ENCODE peak calls at places on chromosomes 12 and 14, in four cellular contexts. Q, Y, A and L are unnamed samples.

GRCh38 chr12:57941165-57941894 is at the start of gene ATP23:
- DNase-seq in A (peak), Q (peak), Y (peak), L (peak)

GRCh38 chr12:116561181-116561821 is 2.1 kb downstream of the MAP1LC3B2 start:
- DNase-seq in A (no peak), Y (no peak), Q (no peak), L (no peak)

GRCh38 chr14:93619176-93619793 is 169.0 kb downstream of the PRIMA1 start:
- DNase-seq in A (peak), Y (peak), Q (peak), L (peak)

GRCh38 chr12:13197526-13198141 is 1.1 kb downstream of the EMP1 start:
- DNase-seq in A (no peak), Y (no peak), Q (no peak), L (no peak)

GRCh38 chr14:75982724-75983358 is 1.0 kb upstream of the TGFB3 start:
- DNase-seq in Q (no peak), A (peak), Y (no peak), L (no peak)

GRCh38 chr14:31402764-31403163 is 17.6 kb downstream of the HEATR5A start:
- DNase-seq in Y (no peak), A (no peak), Q (no peak), L (no peak)

GRCh38 chr12:112537710-112538396 is 119.1 kb downstream of the PTPN11 start:
- DNase-seq in Q (no peak), Y (no peak), A (no peak), L (no peak)

GRCh38 chr14:74263181-74263580 is 23.9 kb downstream of the VSX2 start:
- DNase-seq in Y (no peak), A (no peak), Q (no peak), L (no peak)

GRCh38 chr12:118290130-118290529 is 82.6 kb downstream of the TAOK3 start:
- DNase-seq in Q (no peak), Y (no peak), A (no peak), L (no peak)

GRCh38 chr14:81452766-81453165 is 52.6 kb upstream of the STON2 start:
- DNase-seq in Y (no peak), A (no peak), Q (no peak), L (no peak)

GRCh38 chr14:93041002-93041401 is 74.7 kb downstream of the ITPK1 start:
- DNase-seq in A (no peak), Q (no peak), Y (no peak), L (no peak)

DNA sequence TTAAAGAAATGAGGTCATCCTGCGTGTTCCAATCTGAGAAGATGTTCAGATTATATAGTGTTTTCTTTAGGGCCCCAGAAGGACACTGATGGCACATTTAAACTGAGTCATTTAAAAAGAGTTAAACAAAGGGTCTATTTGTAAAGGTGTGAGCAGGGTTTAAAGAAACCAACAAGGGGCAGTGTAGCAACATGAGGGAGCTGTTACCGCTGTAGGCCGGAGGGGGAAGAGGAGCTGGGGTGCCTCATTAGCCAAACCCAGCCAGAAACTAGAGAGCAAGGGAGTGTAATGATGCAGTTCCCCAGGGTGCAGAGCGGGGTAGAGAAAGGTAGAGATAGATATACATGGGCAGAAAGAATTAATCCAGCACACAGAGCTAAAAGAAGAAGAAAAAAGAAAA is 160.4 kb downstream of the TBX5 start:
- DNase-seq in A (no peak), Y (no peak), Q (no peak), L (no peak)
- TF ChIP-seq CTCF in A (no peak), Y (no peak), Q (no peak), L (no peak)

GRCh38 chr12:105369014-105369413 is 38.5 kb downstream of the C12orf75 start:
- DNase-seq in Q (no peak), A (peak), Y (no peak), L (no peak)
- TF ChIP-seq CTCF in Q (no peak), A (no peak), Y (no peak), L (no peak)

DNA sequence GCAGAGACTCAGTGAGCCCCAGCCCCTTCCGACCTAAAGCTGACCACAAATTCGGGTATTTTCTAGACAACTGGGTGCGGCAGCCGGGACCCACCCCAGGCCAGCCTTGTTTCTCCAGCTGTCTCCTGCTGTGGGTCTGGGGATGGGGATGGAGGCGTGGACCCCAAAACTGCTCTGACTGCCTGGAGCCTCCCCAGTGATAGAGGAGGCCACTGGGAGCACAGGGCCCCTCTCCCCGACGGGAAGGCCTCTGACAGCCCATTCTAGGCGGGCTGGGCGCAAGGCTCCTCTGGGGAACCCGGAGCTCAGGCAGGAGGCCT is 38.2 kb upstream of the TDRD9 start:
- DNase-seq in Y (no peak), Q (no peak), A (peak), L (no peak)
- TF ChIP-seq CTCF in Y (no peak), Q (no peak), A (no peak), L (no peak)

GRCh38 chr14:20247651-20248246 is 8.7 kb downstream of the OR11H4 start:
- DNase-seq in Y (no peak), Q (peak), A (no peak), L (no peak)
- TF ChIP-seq CTCF in Y (no peak), Q (peak), A (no peak), L (no peak)